ENCODE peak calls at places on chromosome 19, in nine cellular contexts. P, M, J, R, E, A, T, S and H are unnamed samples.

GRCh38 chr19:10780368-10780767 is 55.6 kb downstream of the TMED1 start:
- DNase-seq in P (no peak), M (peak; percentile 35), J (peak; percentile 24), R (no peak), E (peak; percentile 72), A (peak; percentile 58), T (no peak), S (no peak), H (peak; percentile 95)

GRCh38 chr19:8648240-8648639 is 17.8 kb downstream of the NFILZ start:
- DNase-seq in P (no peak), M (no peak), J (peak; percentile 12), R (no peak), E (no peak), A (no peak), T (no peak), S (no peak), H (peak; percentile 14)

GRCh38 chr19:1469936-1470863 is 8.8 kb downstream of the C19orf25 start:
- DNase-seq in P (peak; percentile 67), M (peak; percentile 74), J (peak; percentile 26), R (peak; percentile 56), E (no peak), A (no peak), T (no peak), S (no peak), H (peak; percentile 51)

GRCh38 chr19:458091-459042 is 2.5 kb downstream of the SHC2 start:
- DNase-seq in P (no peak), M (no peak), J (no peak), R (no peak), E (no peak), A (no peak), T (no peak), S (no peak), H (no peak)

GRCh38 chr19:46353730-46354528 is 7.0 kb downstream of the PPP5C start:
- DNase-seq in P (no peak), M (no peak), J (no peak), R (no peak), E (no peak), A (no peak), T (no peak), S (no peak), H (no peak)

GRCh38 chr19:6678690-6679109 is 8.7 kb upstream of the TNFSF14 start:
- DNase-seq in P (no peak), M (no peak), J (no peak), R (no peak), E (no peak), A (no peak), T (no peak), S (no peak), H (no peak)

GRCh38 chr19:20423381-20424207 is 142.0 kb downstream of the ZNF737 start:
- DNase-seq in P (no peak), M (peak; percentile 79), J (peak; percentile 68), R (peak; percentile 74), E (peak; percentile 78), A (peak; percentile 54), T (no peak), S (peak; percentile 46), H (peak; percentile 65)

GRCh38 chr19:35034588-35035382 is 4.5 kb downstream of the SCN1B start:
- DNase-seq in P (no peak), M (no peak), J (no peak), R (no peak), E (no peak), A (no peak), T (no peak), S (no peak), H (no peak)

GRCh38 chr19:14337510-14337909 is 43.7 kb upstream of the ADGRE5 start:
- DNase-seq in P (no peak), M (peak; percentile 43), J (no peak), R (no peak), E (no peak), A (no peak), T (no peak), S (no peak), H (no peak)

GRCh38 chr19:3658004-3658822 is 31.6 kb upstream of the CACTIN start:
- DNase-seq in P (no peak), M (peak; percentile 62), J (no peak), R (no peak), E (no peak), A (no peak), T (no peak), S (no peak), H (no peak)

GRCh38 chr19:3656747-3657394 is 30.3 kb upstream of the CACTIN start:
- DNase-seq in P (no peak), M (no peak), J (no peak), R (no peak), E (no peak), A (no peak), T (no peak), S (no peak), H (no peak)

GRCh38 chr19:3657395-3657769 is 30.8 kb upstream of the CACTIN start:
- DNase-seq in P (no peak), M (no peak), J (no peak), R (no peak), E (no peak), A (no peak), T (no peak), S (no peak), H (no peak)

GRCh38 chr19:3655402-3656072 is 28.9 kb upstream of the CACTIN start:
- DNase-seq in P (no peak), M (no peak), J (peak; percentile 95), R (no peak), E (peak; percentile 95), A (peak; percentile 75), T (no peak), S (peak; percentile 86), H (peak; percentile 96)

DNA sequence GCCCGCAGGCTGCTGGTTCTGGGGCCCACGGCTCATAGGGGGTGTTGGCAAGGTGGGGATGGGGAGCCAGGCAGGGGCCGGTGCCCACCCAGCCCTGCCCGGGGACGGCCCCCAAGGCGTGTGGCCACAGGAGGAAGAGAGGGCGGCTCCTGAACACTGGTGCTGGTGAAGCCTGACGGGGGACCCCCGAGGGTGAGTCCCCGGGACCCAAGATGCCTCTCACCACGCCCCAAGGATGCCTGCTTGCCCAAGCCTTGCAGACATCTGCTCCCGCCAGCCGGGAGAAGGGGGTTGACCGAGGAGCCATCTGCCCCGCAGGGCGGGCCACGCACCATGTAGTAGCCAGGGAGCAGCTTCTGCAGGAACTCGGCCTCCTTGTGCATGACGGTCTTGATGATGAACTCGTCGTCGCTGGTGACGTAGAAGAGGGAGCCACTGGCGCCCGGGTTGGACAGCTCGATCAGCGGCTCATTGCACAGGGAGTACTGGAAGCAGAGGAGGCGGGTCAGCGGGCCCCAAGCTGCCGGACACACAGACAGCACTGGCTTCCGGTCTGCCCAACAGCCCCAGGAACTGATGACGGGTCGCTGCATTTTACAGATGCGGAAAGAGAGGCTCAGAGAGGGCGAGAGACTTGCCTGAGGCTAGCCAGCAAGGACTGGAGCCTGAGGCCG is 29.6 kb upstream of the CACTIN start:
- DNase-seq in P (no peak), M (no peak), J (peak; percentile 66), R (no peak), E (peak; percentile 37), A (no peak), T (no peak), S (no peak), H (peak; percentile 55)
- H3K4me3 ChIP-seq in P (no peak overlapping the region), M (no peak overlapping the region), J (no peak overlapping the region), R (no peak overlapping the region), E (no peak overlapping the region), A (no peak overlapping the region), T (no peak overlapping the region), S (no peak overlapping the region), H (no peak overlapping the region)

DNA sequence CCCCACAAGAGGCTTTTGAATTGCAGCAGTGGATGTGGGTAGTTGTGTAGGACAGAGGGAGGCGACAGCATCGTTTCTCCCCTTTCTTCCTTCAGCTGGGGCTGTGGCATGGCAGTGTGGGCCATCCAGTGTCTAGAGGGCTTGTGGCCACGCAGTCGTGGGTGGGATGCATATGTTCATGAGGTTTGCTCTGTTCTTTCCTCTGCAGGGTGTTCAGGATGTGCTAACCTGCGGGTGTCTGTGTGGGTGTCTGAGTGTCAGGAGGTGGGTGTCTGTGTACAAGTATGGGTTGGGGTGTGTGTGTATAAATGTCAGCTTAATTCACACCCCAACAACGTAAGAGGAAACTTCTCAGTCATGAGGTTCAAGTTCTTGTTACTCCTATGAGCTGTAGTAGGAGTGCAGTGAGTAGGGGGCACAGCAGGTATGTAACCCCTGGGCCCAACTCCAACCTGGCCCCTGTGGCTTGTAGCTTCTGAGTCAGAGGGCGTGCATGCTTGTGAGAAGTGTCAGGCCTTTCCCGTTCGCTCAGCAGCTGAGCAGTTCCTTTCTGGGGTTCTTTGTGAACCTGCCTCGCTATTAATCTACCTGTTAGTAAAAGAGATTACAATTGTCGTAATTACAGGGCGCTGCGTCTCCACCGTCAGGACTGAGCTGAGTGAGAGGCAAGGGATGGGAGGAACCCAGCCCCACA is 49.0 kb downstream of the NFIX start:
- DNase-seq in P (peak; percentile 34), M (no peak), J (no peak), R (no peak), E (no peak), A (no peak), T (no peak), S (no peak), H (no peak)
- TF ChIP-seq CTCF in P (no peak), M (no peak), J (no peak), R (no peak), E (no peak), A (no peak), T (no peak), S (no peak), H (no peak)

DNA sequence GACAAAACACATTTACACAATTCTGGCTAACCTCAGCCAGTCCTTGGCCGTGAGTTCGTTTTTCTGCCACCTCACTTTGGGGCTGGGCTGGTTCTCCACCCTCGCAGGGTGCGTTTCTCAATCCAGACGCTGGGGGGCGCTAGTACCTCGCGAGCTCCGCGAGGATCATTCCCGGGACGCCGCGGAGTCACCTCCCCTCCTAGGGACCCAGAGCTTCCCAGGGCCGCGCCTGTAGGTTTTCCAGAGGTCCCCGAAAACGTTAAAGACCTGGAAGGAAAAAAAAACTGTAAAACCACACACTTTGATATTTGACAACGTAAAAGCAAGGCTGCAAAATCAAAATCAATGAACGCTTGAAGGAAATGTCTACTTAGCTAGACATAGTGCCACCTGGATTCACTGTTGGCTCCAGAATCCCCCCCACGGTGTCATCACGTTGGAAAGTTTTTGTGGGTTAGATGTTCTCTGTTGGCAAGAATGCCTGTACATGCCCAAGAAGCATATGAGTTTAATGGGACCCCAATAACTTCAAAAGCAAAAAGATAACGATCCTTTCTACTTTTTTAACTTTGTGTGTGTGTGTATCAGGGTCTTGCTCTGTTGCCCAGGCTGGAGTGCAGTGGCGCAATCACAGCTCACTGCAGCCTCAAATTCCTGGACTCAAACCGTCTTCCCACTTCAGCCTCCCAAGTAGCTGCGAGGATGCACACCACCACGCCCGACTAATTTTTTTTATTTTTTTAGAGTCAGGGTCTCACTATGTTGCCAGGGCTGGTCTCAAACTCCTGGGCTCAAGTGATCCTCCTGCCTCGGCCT is 34.5 kb upstream of the TPM4 start:
- DNase-seq in P (peak; percentile 72), M (peak; percentile 87), J (peak; percentile 71), R (peak; percentile 85), E (peak; percentile 69), A (peak; percentile 84), T (peak; percentile 45), S (no peak), H (peak; percentile 69)
- H3K4me3 ChIP-seq in P (no peak overlapping the region), M (no peak overlapping the region), J (peak overlapping the region; percentile 50), R (no peak overlapping the region), E (no peak overlapping the region), A (no peak overlapping the region), T (peak overlapping the region; percentile 16), S (peak overlapping the region; percentile 28), H (peak overlapping the region; percentile 5)

DNA sequence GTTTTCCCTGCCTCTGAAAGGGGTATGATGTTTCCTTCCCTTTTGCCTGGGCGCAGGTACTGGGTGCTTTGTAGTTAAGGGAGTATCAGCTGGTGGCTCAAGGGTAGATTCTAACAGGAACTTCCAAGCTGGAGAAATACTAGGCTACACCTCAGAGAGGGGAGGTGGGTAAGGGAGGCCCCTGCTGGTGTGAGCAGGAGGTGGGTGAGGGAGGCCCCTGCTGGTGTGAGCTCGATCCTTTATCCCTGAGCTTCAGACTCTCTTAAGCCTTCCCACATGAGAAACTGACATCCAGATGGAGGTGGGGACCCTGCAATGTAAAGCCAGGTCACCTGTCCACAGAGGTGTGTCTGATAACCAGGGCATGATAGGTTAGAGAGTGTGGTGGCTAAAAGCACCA is 32.1 kb downstream of the CYP2B6 start:
- DNase-seq in P (no peak), M (no peak), J (no peak), R (no peak), E (no peak), A (no peak), T (no peak), S (no peak), H (peak; percentile 6)
- TF ChIP-seq CTCF in P (no peak), M (no peak), J (no peak), R (no peak), E (no peak), A (no peak), T (no peak), S (no peak), H (peak; percentile 18)